ENCODE peak calls at places on chromosomes 12 and 14, in five cellular contexts. P is endothelial cell, W is cardiac muscle cell, X is hepatocyte, V is progenitor cell of endocrine pancreas. Q is an unnamed sample.

GRCh38 chr12:69052613-69053408 is 119.8 kb upstream of the CPM start:
- DNase-seq in P (no peak), W (no peak), X (peak), V (no peak), Q (no peak)

GRCh38 chr12:54357802-54358619 is 6.3 kb downstream of the GPR84 start:
- DNase-seq in P (no peak), W (no peak), X (no peak), V (no peak), Q (no peak)

GRCh38 chr14:42424501-42424900 is 817.8 kb downstream of the LRFN5 start:
- DNase-seq in P (no peak), W (no peak), X (no peak), V (no peak), Q (no peak)

GRCh38 chr12:104535383-104535782 is 78.6 kb downstream of the CHST11 start:
- DNase-seq in P (no peak), W (no peak), X (no peak), V (no peak), Q (no peak)

GRCh38 chr12:90023207-90023870 is 314.7 kb upstream of the ATP2B1 start:
- DNase-seq in P (no peak), W (no peak), X (no peak), V (no peak), Q (no peak)

GRCh38 chr14:53542692-53543091 is 389.6 kb upstream of the DDHD1 start:
- DNase-seq in P (peak), W (peak), X (peak), V (no peak), Q (peak)

GRCh38 chr14:71533396-71533795 is 398.8 kb upstream of the RGS6 start:
- DNase-seq in P (no peak), W (no peak), X (no peak), V (no peak), Q (no peak)

GRCh38 chr14:96239759-96240158 is 16.3 kb upstream of the BDKRB1 start:
- DNase-seq in P (no peak), W (peak), X (peak), V (no peak), Q (no peak)

GRCh38 chr14:104216457-104216856 is 78.1 kb downstream of the KIF26A start:
- DNase-seq in P (no peak), W (no peak), X (no peak), V (no peak), Q (no peak)

GRCh38 chr12:575129-575502 is 88.1 kb downstream of the NINJ2 start:
- DNase-seq in P (no peak), W (no peak), X (no peak), V (no peak), Q (no peak)

GRCh38 chr14:103128631-103129300 is 5.5 kb downstream of the TNFAIP2 start:
- DNase-seq in P (no peak), W (no peak), X (no peak), V (no peak), Q (no peak)

GRCh38 chr12:100868487-100868886 is 73.9 kb downstream of the ANO4 start:
- DNase-seq in P (no peak), W (no peak), X (no peak), V (no peak), Q (no peak)

GRCh38 chr12:127548123-127548553 is 718.8 kb upstream of the TMEM132C start:
- DNase-seq in P (no peak), W (no peak), X (no peak), V (no peak), Q (no peak)

GRCh38 chr12:6250343-6250742 is 50.1 kb downstream of the CD9 start:
- DNase-seq in P (no peak), W (peak), X (no peak), V (no peak), Q (no peak)

GRCh38 chr12:108939594-108939993 is 59.7 kb downstream of the DAO start:
- DNase-seq in P (no peak), W (peak), X (peak), V (no peak), Q (no peak)

GRCh38 chr14:90617942-90618341 is 198.3 kb downstream of the TTC7B start:
- DNase-seq in P (no peak), W (no peak), X (no peak), V (no peak), Q (no peak)

GRCh38 chr12:42987216-42987631 is 397.7 kb upstream of the PRICKLE1 start:
- DNase-seq in P (no peak), W (no peak), X (no peak), V (peak), Q (no peak)

GRCh38 chr12:31118831-31119530 is 45.3 kb downstream of the DDX11 start:
- DNase-seq in P (peak), W (peak), X (peak), V (peak), Q (peak)

GRCh38 chr14:64663174-64663573 is 41.0 kb upstream of the PLEKHG3 start:
- DNase-seq in P (no peak), W (no peak), X (no peak), V (no peak), Q (no peak)

GRCh38 chr12:120224304-120225199 is 23.6 kb upstream of the RPLP0 start:
- DNase-seq in P (no peak), W (no peak), X (peak), V (no peak), Q (no peak)

GRCh38 chr12:9039397-9039977 is 50.1 kb downstream of the KLRG1 start:
- DNase-seq in P (no peak), W (peak), X (peak), V (no peak), Q (no peak)

GRCh38 chr12:574475-575128 is 88.6 kb downstream of the NINJ2 start:
- DNase-seq in P (no peak), W (no peak), X (no peak), V (no peak), Q (no peak)

GRCh38 chr14:33110737-33111443 is 172.2 kb downstream of the NPAS3 start:
- DNase-seq in P (no peak), W (no peak), X (no peak), V (no peak), Q (no peak)

GRCh38 chr12:109762071-109762672 is 48.5 kb downstream of the FAM222A start:
- DNase-seq in P (no peak), W (no peak), X (no peak), V (no peak), Q (no peak)

GRCh38 chr12:27517532-27517931 is 6.5 kb upstream of the PPFIBP1 start:
- DNase-seq in P (no peak), W (no peak), X (no peak), V (no peak), Q (no peak)

GRCh38 chr12:96051756-96052155 is 16.4 kb upstream of the LTA4H start:
- DNase-seq in P (no peak), W (no peak), X (no peak), V (no peak), Q (no peak)

GRCh38 chr12:32369202-32369601 is 30.2 kb upstream of the FGD4 start:
- DNase-seq in P (no peak), W (no peak), X (no peak), V (no peak), Q (no peak)

GRCh38 chr12:58105225-58106119 is 164.1 kb downstream of the ATP23 start:
- DNase-seq in P (no peak), W (no peak), X (no peak), V (no peak), Q (no peak)

GRCh38 chr12:58095002-58095401 is 153.6 kb downstream of the ATP23 start:
- DNase-seq in P (no peak), W (no peak), X (no peak), V (no peak), Q (no peak)

GRCh38 chr12:58104443-58104842 is 163.1 kb downstream of the ATP23 start:
- DNase-seq in P (no peak), W (no peak), X (no peak), V (no peak), Q (no peak)

GRCh38 chr12:58097741-58098140 is 156.4 kb downstream of the ATP23 start:
- DNase-seq in P (no peak), W (no peak), X (no peak), V (no peak), Q (no peak)

GRCh38 chr12:58099476-58099875 is 158.1 kb downstream of the ATP23 start:
- DNase-seq in P (no peak), W (no peak), X (no peak), V (no peak), Q (no peak)
- TF ChIP-seq CTCF in P (no peak), W (no peak), X (no peak), V (no peak), Q (no peak)

GRCh38 chr12:126428769-126429168 is 1363.5 kb downstream of the AACS start:
- DNase-seq in P (no peak), W (no peak), X (no peak), V (no peak), Q (no peak)

GRCh38 chr12:126425264-126425663 is 1360.0 kb downstream of the AACS start:
- DNase-seq in P (no peak), W (no peak), X (no peak), V (no peak), Q (no peak)

GRCh38 chr12:126424696-126425095 is 1359.5 kb downstream of the AACS start:
- DNase-seq in P (no peak), W (no peak), X (no peak), V (no peak), Q (no peak)
- TF ChIP-seq CTCF in P (no peak), W (no peak), X (no peak), V (no peak), Q (no peak)

GRCh38 chr14:61872452-61872851 is 110.2 kb downstream of the SNAPC1 start:
- DNase-seq in P (no peak), W (no peak), X (no peak), V (no peak), Q (no peak)

GRCh38 chr14:61877768-61878167 is 115.5 kb downstream of the SNAPC1 start:
- DNase-seq in P (no peak), W (no peak), X (no peak), V (no peak), Q (no peak)

GRCh38 chr14:61876362-61877049 is 114.3 kb downstream of the SNAPC1 start:
- DNase-seq in P (no peak), W (no peak), X (no peak), V (no peak), Q (no peak)

GRCh38 chr14:61875483-61875882 is 113.3 kb downstream of the SNAPC1 start:
- DNase-seq in P (no peak), W (no peak), X (no peak), V (no peak), Q (no peak)

DNA sequence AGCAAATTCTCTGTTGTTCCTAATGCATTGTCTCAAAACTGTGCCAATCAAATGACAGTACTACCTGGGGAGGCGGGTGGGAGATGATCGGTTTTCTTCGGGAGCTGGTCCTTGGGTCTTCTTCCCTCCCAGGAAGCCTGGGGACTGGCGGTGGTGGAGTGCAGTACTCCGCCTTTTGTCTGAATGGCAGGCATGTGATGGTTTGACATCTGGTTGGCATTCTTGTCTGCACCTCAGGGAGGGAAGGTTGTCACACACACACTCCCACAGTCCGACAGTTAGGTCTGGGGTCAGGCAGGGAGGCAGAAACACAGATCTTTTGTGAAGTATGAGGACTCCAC is 114.8 kb downstream of the SNAPC1 start:
- DNase-seq in P (no peak), W (no peak), X (no peak), V (no peak), Q (no peak)
- TF ChIP-seq CTCF in P (no peak), W (no peak), X (no peak), V (no peak), Q (no peak)

GRCh38 chr12:14364583-14365271 is 755 bp upstream of the ATF7IP start:
- DNase-seq in P (no peak), W (no peak), X (no peak), V (no peak), Q (no peak)

GRCh38 chr12:14369322-14369721 is 3.8 kb downstream of the ATF7IP start:
- DNase-seq in P (no peak), W (no peak), X (no peak), V (no peak), Q (no peak)

GRCh38 chr12:14365294-14366210 is at the start of gene ATF7IP:
- DNase-seq in P (peak), W (peak), X (peak), V (peak), Q (peak)

GRCh38 chr12:14367097-14367661 is 1.7 kb downstream of the ATF7IP start:
- DNase-seq in P (no peak), W (peak), X (peak), V (no peak), Q (no peak)

DNA sequence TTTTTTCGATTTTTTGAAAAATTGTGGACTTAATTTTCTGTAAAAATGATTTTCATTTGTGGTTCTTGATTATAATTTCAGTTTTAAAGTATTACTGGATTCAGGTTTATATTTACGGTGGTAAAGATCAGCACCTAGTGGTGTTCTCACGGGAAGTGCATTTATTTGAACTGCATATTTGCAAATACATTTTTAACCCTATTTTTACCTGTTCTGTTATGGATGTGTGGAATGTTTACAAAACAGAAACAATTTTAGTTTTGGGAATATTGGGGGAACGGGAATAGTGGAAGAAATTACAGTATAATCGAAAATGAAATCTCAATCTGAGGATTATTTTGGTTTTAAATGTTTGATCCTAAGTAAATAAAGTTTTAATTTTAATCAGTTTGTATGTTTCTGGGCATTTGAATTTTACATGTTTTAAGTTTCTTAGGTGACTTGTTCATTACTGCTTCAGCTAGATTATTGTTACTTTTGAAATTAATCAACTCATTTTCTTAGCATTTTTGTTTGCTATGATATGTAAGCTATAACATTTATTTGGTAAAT is 805 bp downstream of the ATF7IP start:
- DNase-seq in P (no peak), W (peak), X (peak), V (no peak), Q (no peak)
- TF ChIP-seq CTCF in P (peak), W (peak), X (peak), V (peak), Q (no peak)

Q was measured in mesothelial cell of epicardium.